ENCODE peak calls at places on chromosome 22, in four cellular contexts. R is CD8-positive, alpha-beta T cell; A is stimulated activated CD4-positive, alpha-beta T cell treated with anti-CD3 and anti-CD28 coated beads, Interleukin-1b, Interleukin-23, amount 100 ng/mL, for 4 hours; P is fibroblast of mammary gland. I is an unnamed sample.

GRCh38 chr22:35070451-35071093 is 4.6 kb downstream of the ISX start:
- DNase-seq in R (no peak), A (no peak), P (no peak), I (no peak)

GRCh38 chr22:26615830-26616435 is 1.9 kb downstream of the CRYBB1 start:
- DNase-seq in R (no peak), A (no peak), P (no peak), I (no peak)

GRCh38 chr22:44894782-44895181 is 115.0 kb downstream of the PHF21B start:
- DNase-seq in R (no peak), A (no peak), P (no peak), I (no peak)

GRCh38 chr22:20080776-20081654 is 974 bp downstream of the DGCR8 start:
- DNase-seq in R (no peak), A (no peak), P (peak), I (peak)

GRCh38 chr22:44254811-44255210 is 57.9 kb downstream of the SHISAL1 start:
- DNase-seq in R (no peak), A (no peak), P (no peak), I (no peak)

GRCh38 chr22:31287818-31288495 is 4.3 kb downstream of the PIK3IP1 start:
- DNase-seq in R (no peak), A (no peak), P (no peak), I (no peak)

GRCh38 chr22:39220897-39221850 is 23.6 kb downstream of the PDGFB start:
- DNase-seq in R (no peak), A (no peak), P (peak), I (no peak)

GRCh38 chr22:40426671-40427070 is 56.3 kb downstream of the SGSM3 start:
- DNase-seq in R (no peak), A (no peak), P (peak), I (no peak)

GRCh38 chr22:26372890-26373289 is 56.2 kb upstream of the ASPHD2 start:
- DNase-seq in R (no peak), A (no peak), P (no peak), I (no peak)

GRCh38 chr22:18731075-18731666 is 119.5 kb upstream of the RIMBP3 start:
- DNase-seq in R (no peak), A (no peak), P (no peak), I (no peak)

GRCh38 chr22:43349636-43350035 is 6.5 kb upstream of the SCUBE1 start:
- DNase-seq in R (no peak), A (no peak), P (no peak), I (no peak)

GRCh38 chr22:21936151-21936778 is 16.4 kb downstream of the PPM1F start:
- DNase-seq in R (no peak), A (no peak), P (peak), I (peak)

GRCh38 chr22:38949889-38950405 is 7.5 kb upstream of the APOBEC3A start:
- DNase-seq in R (no peak), A (no peak), P (no peak), I (peak)

GRCh38 chr22:35357883-35358621 is 22.8 kb upstream of the HMOX1 start:
- DNase-seq in R (no peak), A (no peak), P (peak), I (no peak)

GRCh38 chr22:48919187-48919590 is 908.5 kb downstream of the BRD1 start:
- DNase-seq in R (no peak), A (no peak), P (no peak), I (no peak)

I was measured in fibroblast of gingiva.